ENCODE peak calls at places on chromosomes 7 and 10, in nine cellular contexts. X, P, D, V, W, Q, B, T and Y are unnamed samples. For H3K36me3, the result is how much of the 10 kb centered on the place peaks cover.

GRCh38 chr7:30321992-30322637 is 37.7 kb downstream of the ZNRF2 start:
- DNase-seq in X (no peak), P (peak), D (peak), V (peak), W (no peak), Q (no peak), B (no peak), T (no peak), Y (peak)

GRCh38 chr10:3430501-3430900 is 257.9 kb upstream of the PITRM1 start:
- DNase-seq in X (no peak), P (no peak), D (no peak), V (no peak), W (no peak), Q (no peak), B (no peak), T (no peak), Y (no peak)

GRCh38 chr7:114979388-114979787 is 57.5 kb downstream of the MDFIC start:
- DNase-seq in X (peak), P (peak), D (peak), V (peak), W (peak), Q (no peak), B (no peak), T (peak), Y (no peak)

GRCh38 chr10:62805139-62806092 is 896 bp downstream of the ADO start:
- DNase-seq in X (no peak), P (peak), D (peak), V (peak), W (peak), Q (peak), B (peak), T (peak), Y (peak)

GRCh38 chr7:110809832-110810231 is 281.1 kb upstream of the LRRN3 start:
- DNase-seq in X (no peak), P (no peak), D (no peak), V (no peak), W (no peak), Q (no peak), B (no peak), T (no peak), Y (no peak)

GRCh38 chr7:20331231-20331880 is 656 bp downstream of the ITGB8 start:
- DNase-seq in X (no peak), P (no peak), D (peak), V (peak), W (peak), Q (no peak), B (peak), T (peak), Y (peak)

GRCh38 chr7:94395141-94396041 is 696 bp downstream of the COL1A2 start:
- DNase-seq in X (peak), P (peak), D (peak), V (peak), W (peak), Q (peak), B (peak), T (peak), Y (peak)

GRCh38 chr10:102691701-102692100 is 22.5 kb downstream of the ARL3 start:
- DNase-seq in X (no peak), P (no peak), D (no peak), V (no peak), W (no peak), Q (no peak), B (no peak), T (no peak), Y (peak)

GRCh38 chr10:46560381-46560780 is 3.9 kb upstream of the GPRIN2 start:
- DNase-seq in X (no peak), P (no peak), D (no peak), V (peak), W (no peak), Q (peak), B (no peak), T (no peak), Y (no peak)

DNA sequence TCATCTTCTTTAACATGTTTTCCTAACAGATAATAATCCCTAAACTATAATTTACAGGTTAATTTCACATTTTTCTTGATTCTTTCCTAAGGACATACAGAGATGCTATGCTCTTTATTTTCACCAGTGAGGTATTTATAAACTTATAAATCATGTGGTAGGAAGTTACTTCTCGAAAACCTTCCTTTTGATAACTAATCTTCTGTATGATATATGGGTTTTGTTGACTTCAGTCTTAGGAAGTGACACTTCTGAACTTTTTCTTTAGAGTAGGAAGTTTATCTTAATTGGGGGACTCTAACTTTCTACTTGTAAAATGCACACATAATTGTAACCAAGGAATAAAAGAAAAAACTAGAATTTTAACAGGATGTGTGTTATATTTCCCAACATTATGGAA is 9.8 kb upstream of the PNPLA8 start:
- DNase-seq in X (no peak), P (no peak), D (no peak), V (no peak), W (no peak), Q (no peak), B (no peak), T (no peak), Y (no peak)
- H2AFZ ChIP-seq in X (no peak), P (no peak), D (no peak), V (no peak), W (no peak), Q (no peak), B (no peak), T (no peak), Y (no peak)

GRCh38 chr10:88115968-88116367 is 252.5 kb downstream of the PTEN start:
- DNase-seq in X (no peak), P (peak), D (no peak), V (no peak), W (no peak), Q (no peak), B (no peak), T (no peak), Y (peak)

GRCh38 chr10:88117227-88117626 is 253.8 kb downstream of the PTEN start:
- DNase-seq in X (no peak), P (no peak), D (no peak), V (no peak), W (no peak), Q (no peak), B (no peak), T (no peak), Y (peak)

GRCh38 chr10:88115406-88115805 is 252.0 kb downstream of the PTEN start:
- DNase-seq in X (no peak), P (no peak), D (no peak), V (no peak), W (no peak), Q (no peak), B (no peak), T (no peak), Y (peak)

GRCh38 chr10:88117869-88118632 is 254.6 kb downstream of the PTEN start:
- DNase-seq in X (peak), P (no peak), D (no peak), V (no peak), W (peak), Q (no peak), B (peak), T (no peak), Y (no peak)

DNA sequence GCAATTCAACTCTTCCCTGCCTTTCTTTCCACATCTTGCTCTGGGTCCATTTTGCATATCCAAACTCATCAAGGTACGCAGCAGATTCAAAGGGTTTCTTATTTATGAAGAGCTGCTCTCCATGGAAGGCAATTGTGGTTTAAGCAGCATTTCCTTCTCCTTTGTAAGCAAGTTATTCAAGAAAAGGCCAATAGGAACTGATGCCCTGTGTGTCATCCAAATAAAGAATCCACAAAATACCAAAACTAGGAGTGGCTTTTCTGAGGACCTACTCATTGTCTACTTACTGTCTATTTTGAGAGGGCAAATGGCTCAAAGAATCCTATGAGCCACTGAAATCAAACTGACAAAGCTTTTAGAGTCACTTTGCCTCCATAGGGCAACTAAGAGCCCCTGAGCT is 253.1 kb downstream of the PTEN start:
- DNase-seq in X (no peak), P (peak), D (no peak), V (no peak), W (no peak), Q (no peak), B (no peak), T (no peak), Y (peak)
- H3K9ac ChIP-seq in X (no peak), P (no peak), D (no peak), V (no peak), W (no peak), Q (no peak), B (no peak), T (no peak), Y (peak)

GRCh38 chr7:98930464-98930863 is 52.1 kb downstream of the TRRAP start:
- DNase-seq in X (no peak), P (no peak), D (no peak), V (peak), W (no peak), Q (no peak), B (no peak), T (no peak), Y (no peak)

GRCh38 chr7:98922392-98923107 is 44.2 kb downstream of the TRRAP start:
- DNase-seq in X (no peak), P (no peak), D (peak), V (no peak), W (no peak), Q (no peak), B (no peak), T (no peak), Y (peak)

GRCh38 chr7:98923512-98923911 is 45.2 kb downstream of the TRRAP start:
- DNase-seq in X (no peak), P (no peak), D (no peak), V (no peak), W (no peak), Q (no peak), B (no peak), T (no peak), Y (no peak)

GRCh38 chr7:98930921-98931320 is 52.6 kb downstream of the TRRAP start:
- DNase-seq in X (no peak), P (peak), D (no peak), V (peak), W (peak), Q (no peak), B (no peak), T (no peak), Y (peak)

DNA sequence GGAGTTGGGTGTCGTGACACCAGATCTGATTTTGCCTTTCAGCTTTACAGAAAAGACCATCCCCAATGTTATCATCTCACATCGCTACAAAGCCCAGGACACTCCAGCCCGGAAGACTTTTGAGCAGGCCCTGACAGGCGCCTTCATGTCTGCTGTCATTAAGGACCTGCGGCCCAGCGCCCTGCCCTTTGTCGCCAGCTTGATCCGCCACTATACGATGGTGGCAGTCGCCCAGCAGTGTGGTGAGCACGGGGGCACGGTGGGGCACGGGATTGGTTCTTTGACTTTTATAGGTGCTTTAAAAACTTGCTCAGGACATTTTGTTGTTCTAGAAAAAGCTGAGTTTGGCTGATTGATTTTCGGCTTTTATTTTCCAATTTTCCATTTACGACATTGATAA is 48.8 kb downstream of the TRRAP start:
- DNase-seq in X (no peak), P (no peak), D (no peak), V (no peak), W (no peak), Q (no peak), B (no peak), T (no peak), Y (no peak)
- H3K36me3 ChIP-seq in X (half or more), P (under half), D (under half), V (under half), W (under half), Q (half or more), B (under half), T (under half), Y (under half)

DNA sequence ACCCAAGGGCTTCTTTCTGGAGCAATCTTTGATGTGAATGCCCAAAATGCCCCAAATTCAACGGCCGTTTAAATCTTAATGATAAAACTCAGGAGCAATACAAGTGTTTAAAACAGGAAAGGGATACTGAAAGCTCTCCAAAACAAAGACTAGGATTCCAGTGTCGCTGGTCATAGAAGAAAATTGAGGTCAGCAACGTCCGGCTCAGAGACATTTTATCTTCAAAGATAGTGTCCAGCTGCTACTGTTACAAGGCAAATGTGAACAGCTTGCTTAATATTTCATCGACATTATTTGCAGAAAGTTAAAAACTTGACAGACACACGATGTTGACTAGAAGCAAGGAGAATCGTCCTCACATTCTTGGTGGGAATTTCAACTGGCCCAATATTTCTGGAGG is 15.4 kb upstream of the CTBP2 start:
- DNase-seq in X (no peak), P (no peak), D (no peak), V (no peak), W (no peak), Q (no peak), B (no peak), T (no peak), Y (no peak)
- H2AFZ ChIP-seq in X (no peak), P (no peak), D (no peak), V (no peak), W (no peak), Q (no peak), B (no peak), T (no peak), Y (no peak)

DNA sequence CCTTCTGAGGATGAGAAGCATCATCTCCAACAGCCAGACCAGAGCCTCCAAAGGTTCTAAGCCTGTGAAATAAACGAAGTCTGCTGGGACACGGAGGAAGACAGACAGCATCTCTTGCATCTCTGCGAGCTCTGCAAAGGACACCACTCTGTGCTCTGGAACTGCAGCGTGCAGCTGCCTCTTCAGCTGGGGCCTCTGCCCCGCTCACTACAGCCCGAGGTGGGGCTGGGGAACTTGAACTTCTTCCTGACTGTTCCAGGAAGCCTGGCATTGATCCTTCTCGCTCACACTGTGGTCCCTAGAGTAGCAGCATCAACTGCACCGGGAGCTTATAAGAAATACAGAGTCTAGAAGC is 163.3 kb downstream of the USP6NL start:
- DNase-seq in X (no peak), P (no peak), D (no peak), V (no peak), W (no peak), Q (no peak), B (no peak), T (no peak), Y (no peak)
- H3K9ac ChIP-seq in X (no peak), P (no peak), D (no peak), V (peak), W (no peak), Q (no peak), B (no peak), T (no peak), Y (no peak)

DNA sequence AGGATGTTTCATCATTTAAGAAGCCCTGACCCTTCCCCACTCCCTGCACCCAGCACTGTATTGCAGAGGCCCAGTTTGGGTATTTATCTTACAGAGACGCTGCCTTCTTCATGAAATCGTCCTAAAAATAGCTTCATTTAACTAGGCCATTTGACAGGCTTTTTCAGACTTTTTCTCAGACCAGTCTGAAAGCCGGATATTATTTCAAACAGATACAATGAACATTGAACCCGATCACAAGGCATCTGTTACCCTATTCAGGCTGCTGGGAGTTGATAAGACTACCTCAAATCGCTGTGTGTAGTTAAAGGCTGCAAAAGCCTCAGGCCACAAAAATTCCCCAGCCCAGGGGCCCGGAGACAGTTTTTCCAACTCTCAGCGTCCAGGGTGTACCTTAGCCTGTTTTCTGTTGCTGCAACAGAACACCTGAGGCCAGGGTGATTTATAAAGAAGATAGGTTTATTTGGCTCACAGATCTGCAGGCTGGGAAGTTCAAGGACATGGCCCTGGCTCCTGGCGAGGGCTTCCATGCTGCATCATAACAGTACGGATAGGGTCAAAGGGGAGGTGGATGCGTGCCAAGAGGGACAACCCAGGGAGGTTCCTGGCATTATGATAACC is 130.7 kb upstream of the SH2B2 start:
- DNase-seq in X (no peak), P (no peak), D (peak), V (no peak), W (no peak), Q (no peak), B (no peak), T (no peak), Y (no peak)
- H3K36me3 ChIP-seq in X (under half), P (under half), D (under half), V (under half), W (under half), Q (under half), B (under half), T (under half), Y (under half)

DNA sequence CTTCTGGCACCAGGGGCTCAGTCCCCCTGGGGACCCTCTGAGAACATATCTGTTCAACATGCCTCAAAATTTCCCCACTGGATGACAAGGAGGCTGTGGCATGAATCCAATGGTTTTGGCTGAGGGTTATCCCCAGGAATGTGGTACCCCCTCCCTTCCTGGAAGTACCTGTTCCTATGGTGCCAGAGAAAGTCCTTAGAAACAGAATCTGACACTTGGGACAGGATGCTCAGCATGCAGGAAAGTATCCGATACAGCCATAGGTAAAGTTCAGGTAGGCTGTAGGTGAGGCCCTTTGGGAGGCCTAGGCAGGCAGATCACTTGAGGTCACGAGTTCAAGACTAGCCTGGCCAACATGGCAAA is 42.7 kb upstream of the A1CF start:
- DNase-seq in X (no peak), P (peak), D (no peak), V (no peak), W (no peak), Q (no peak), B (no peak), T (peak), Y (no peak)
- H2AFZ ChIP-seq in X (no peak), P (peak), D (no peak), V (no peak), W (no peak), Q (no peak), B (no peak), T (no peak), Y (peak)

DNA sequence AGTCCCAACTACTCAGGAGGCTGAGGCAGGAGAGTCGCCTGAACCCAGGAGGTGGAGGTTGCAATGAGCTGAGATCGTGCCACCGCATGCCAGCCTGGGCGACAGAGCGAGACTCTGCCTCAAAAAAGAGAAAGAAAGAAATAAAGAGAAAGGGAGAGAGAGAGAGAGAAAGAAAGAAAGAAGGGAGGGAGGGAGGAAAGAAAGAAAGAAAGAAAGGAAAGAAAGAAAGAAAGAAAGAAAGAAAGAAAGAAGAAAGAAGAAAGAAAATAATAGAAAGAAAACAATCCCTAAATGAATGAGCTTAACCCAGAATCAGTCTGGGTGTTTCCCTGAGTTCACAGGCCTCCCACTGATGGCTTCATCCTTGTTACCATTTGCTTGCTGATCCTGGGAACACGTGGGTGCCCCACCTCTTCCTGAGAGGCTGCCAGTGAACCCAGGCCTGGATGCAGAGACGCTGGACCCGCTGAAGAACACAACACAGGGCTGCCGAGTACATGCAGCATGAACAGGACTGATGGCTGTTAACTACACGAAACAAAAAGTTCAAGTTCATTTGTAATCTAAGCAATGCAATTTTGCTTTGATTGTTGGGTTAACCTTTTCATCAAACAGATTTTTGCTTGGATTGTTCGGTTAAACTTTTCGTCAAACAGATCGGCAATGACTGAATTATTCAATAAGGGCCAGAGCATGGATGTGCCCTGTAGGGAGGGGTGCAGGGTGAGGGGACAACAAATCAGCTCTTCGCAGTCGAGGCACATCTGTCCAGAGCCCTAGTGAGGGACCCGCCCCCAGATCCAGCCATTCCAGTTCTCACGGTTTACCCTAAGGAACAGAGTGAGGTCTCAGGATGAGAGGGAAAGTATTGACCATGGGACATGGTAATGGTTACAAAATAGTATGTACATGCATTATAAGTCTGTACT is 11.5 kb downstream of the NPFFR1 start:
- DNase-seq in X (no peak), P (no peak), D (no peak), V (no peak), W (no peak), Q (no peak), B (no peak), T (no peak), Y (peak)
- H3K9ac ChIP-seq in X (no peak), P (no peak), D (no peak), V (no peak), W (no peak), Q (no peak), B (no peak), T (no peak), Y (no peak)

GRCh38 chr10:131855763-131856401 is 44.9 kb upstream of the PPP2R2D start:
- DNase-seq in X (no peak), P (no peak), D (no peak), V (no peak), W (no peak), Q (no peak), B (no peak), T (no peak), Y (no peak)
- H3K36me3 ChIP-seq in X (under half), P (under half), D (under half), V (under half), W (under half), Q (under half), B (under half), T (under half), Y (under half)